ENCODE peak calls at places on chromosome 18, in seven cellular contexts. L, U, Z, F, M, J and P are unnamed samples.

GRCh38 chr18:40902436-40902835 is 1052.6 kb upstream of the PIK3C3 start:
- DNase-seq in L (no peak), U (no peak), Z (no peak), F (no peak), M (no peak), J (no peak), P (no peak)

GRCh38 chr18:76750886-76751537 is 71.3 kb upstream of the ZNF236 start:
- DNase-seq in L (no peak), U (no peak), Z (no peak), F (no peak), M (no peak), J (no peak), P (no peak)

GRCh38 chr18:9365406-9365805 is 30.8 kb downstream of the TWSG1 start:
- DNase-seq in L (no peak), U (peak), Z (no peak), F (no peak), M (no peak), J (no peak), P (peak)

GRCh38 chr18:51624311-51624710 is 426.8 kb upstream of the MEX3C start:
- DNase-seq in L (no peak), U (no peak), Z (no peak), F (no peak), M (no peak), J (no peak), P (no peak)

GRCh38 chr18:36217348-36217747 is 30.1 kb downstream of the MOCOS start:
- DNase-seq in L (no peak), U (no peak), Z (peak), F (no peak), M (no peak), J (no peak), P (no peak)

GRCh38 chr18:36808681-36809080 is 20.1 kb downstream of the TPGS2 start:
- DNase-seq in L (no peak), U (peak), Z (no peak), F (peak), M (no peak), J (peak), P (peak)

GRCh38 chr18:4858378-4859127 is 338.5 kb downstream of the AKAIN1 start:
- DNase-seq in L (no peak), U (no peak), Z (no peak), F (no peak), M (no peak), J (no peak), P (no peak)

GRCh38 chr18:7417742-7418141 is 149.4 kb upstream of the PTPRM start:
- DNase-seq in L (no peak), U (peak), Z (no peak), F (peak), M (no peak), J (peak), P (no peak)

DNA sequence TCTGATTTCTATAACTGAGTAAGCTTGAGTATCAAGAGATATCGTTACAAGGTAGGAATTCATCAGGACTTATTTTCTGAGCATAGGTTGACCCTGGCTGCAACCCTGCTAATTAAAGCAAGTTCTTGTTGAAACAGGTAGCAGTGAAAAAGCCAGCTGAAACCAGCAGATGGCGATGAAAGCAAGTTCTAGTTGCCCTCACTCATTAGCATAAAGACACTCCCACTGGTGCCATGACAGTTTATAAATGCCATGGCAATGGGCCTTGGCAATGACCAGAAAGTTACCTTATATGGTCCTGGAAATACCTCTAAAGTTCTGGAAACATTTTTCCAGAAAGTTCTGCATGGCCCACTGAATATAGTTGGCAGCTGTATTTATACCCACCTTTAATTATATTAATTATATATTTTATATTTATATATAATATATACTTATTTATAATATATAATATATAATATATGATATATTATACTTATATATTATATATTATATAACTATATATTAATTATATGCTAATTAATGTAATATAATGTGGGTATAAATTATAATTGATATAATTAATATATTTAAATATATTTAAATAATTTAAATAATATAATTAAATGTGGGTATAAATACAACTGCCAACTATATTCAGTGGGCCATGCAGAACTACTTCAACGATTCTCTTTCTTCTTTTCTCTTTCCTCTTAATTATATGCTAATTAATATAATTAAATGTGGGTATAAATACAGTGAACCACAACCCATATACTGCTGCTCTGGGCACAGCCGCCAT is 188.0 kb downstream of the CDH7 start:
- DNase-seq in L (no peak), U (peak), Z (peak), F (no peak), M (peak), J (no peak), P (no peak)
- TF ChIP-seq CTCF in L (no peak), U (peak), Z (peak), F (peak), M (no peak), J (no peak), P (no peak)

GRCh38 chr18:54357082-54357659 is 487 bp downstream of the STARD6 start:
- DNase-seq in L (no peak), U (peak), Z (peak), F (no peak), M (no peak), J (peak), P (no peak)

GRCh38 chr18:54358495-54358793 is 738 bp downstream of the C18orf54 start:
- DNase-seq in L (no peak), U (peak), Z (no peak), F (no peak), M (no peak), J (peak), P (peak)

GRCh38 chr18:54360406-54360805 is 2.7 kb downstream of the C18orf54 start:
- DNase-seq in L (no peak), U (peak), Z (no peak), F (no peak), M (no peak), J (peak), P (peak)

GRCh38 chr18:54359233-54359632 is 1.5 kb downstream of the C18orf54 start:
- DNase-seq in L (no peak), U (peak), Z (no peak), F (no peak), M (no peak), J (peak), P (peak)

GRCh38 chr18:54357660-54358494 is at the start of the genes C18orf54 and STARD6:
- DNase-seq in L (peak), U (peak), Z (peak), F (peak), M (peak), J (peak), P (peak)
- TF ChIP-seq CTCF in L (peak), U (no peak), Z (peak), F (peak), M (no peak), J (peak), P (peak)

GRCh38 chr18:22363867-22364463 is 53.8 kb downstream of the CTAGE1 start:
- DNase-seq in L (no peak), U (peak), Z (no peak), F (no peak), M (no peak), J (peak), P (no peak)
- TF ChIP-seq CTCF in L (no peak), U (peak), Z (peak), F (no peak), M (no peak), J (peak), P (no peak)

GRCh38 chr18:33831424-33831823 is 253.4 kb downstream of the ASXL3 start:
- DNase-seq in L (no peak), U (no peak), Z (no peak), F (no peak), M (no peak), J (no peak), P (no peak)

GRCh38 chr18:33830210-33830609 is 252.2 kb downstream of the ASXL3 start:
- DNase-seq in L (no peak), U (no peak), Z (no peak), F (no peak), M (no peak), J (no peak), P (no peak)

GRCh38 chr18:33835419-33835818 is 257.4 kb downstream of the ASXL3 start:
- DNase-seq in L (no peak), U (no peak), Z (no peak), F (no peak), M (no peak), J (no peak), P (no peak)

GRCh38 chr18:33837191-33837590 is 259.2 kb downstream of the ASXL3 start:
- DNase-seq in L (no peak), U (no peak), Z (no peak), F (no peak), M (no peak), J (no peak), P (no peak)

GRCh38 chr18:33833847-33834246 is 255.8 kb downstream of the ASXL3 start:
- DNase-seq in L (no peak), U (no peak), Z (no peak), F (no peak), M (no peak), J (no peak), P (no peak)
- TF ChIP-seq CTCF in L (no peak), U (peak), Z (no peak), F (no peak), M (no peak), J (no peak), P (no peak)

GRCh38 chr18:59627414-59627813 is 69.8 kb downstream of the CCBE1 start:
- DNase-seq in L (no peak), U (no peak), Z (no peak), F (no peak), M (no peak), J (no peak), P (peak)

GRCh38 chr18:59624384-59624760 is 72.9 kb downstream of the CCBE1 start:
- DNase-seq in L (no peak), U (no peak), Z (no peak), F (no peak), M (no peak), J (peak), P (no peak)

GRCh38 chr18:59629894-59630293 is 67.3 kb downstream of the CCBE1 start:
- DNase-seq in L (no peak), U (peak), Z (no peak), F (no peak), M (peak), J (peak), P (peak)

GRCh38 chr18:59631583-59632181 is 65.5 kb downstream of the CCBE1 start:
- DNase-seq in L (no peak), U (peak), Z (no peak), F (no peak), M (no peak), J (peak), P (peak)

GRCh38 chr18:59628995-59629394 is 68.2 kb downstream of the CCBE1 start:
- DNase-seq in L (no peak), U (peak), Z (no peak), F (no peak), M (no peak), J (no peak), P (no peak)
- TF ChIP-seq CTCF in L (no peak), U (no peak), Z (no peak), F (no peak), M (no peak), J (no peak), P (no peak)